ENCODE peak calls at places on chromosome 12, in seven cellular contexts. One of them, this sample, is unnamed.
A peak's percentile ranks its signal among the peaks of the same experiment; 100 is the strongest.

GRCh38 chr12:106645074-106645421 is 62.2 kb downstream of the RFX4 start:
- DNase-seq in H1: no peak
- DNase-seq in HepG2: peak; percentile 93
- DNase-seq in GM12878: no peak
- DNase-seq in K562: no peak
- DNase-seq in IMR-90: no peak
- DNase-seq in A549: no peak
- DNase-seq in this sample: no peak

GRCh38 chr12:4145990-4146859 is 127.3 kb upstream of the CCND2 start:
- DNase-seq in IMR-90: no peak
- DNase-seq in K562: no peak
- DNase-seq in H1: no peak
- DNase-seq in A549: no peak
- DNase-seq in HepG2: no peak
- DNase-seq in GM12878: peak; percentile 87
- DNase-seq in this sample: no peak

GRCh38 chr12:77401062-77401461 is 335.7 kb upstream of the E2F7 start:
- DNase-seq in IMR-90: no peak
- DNase-seq in GM12878: no peak
- DNase-seq in A549: no peak
- DNase-seq in HepG2: no peak
- DNase-seq in K562: no peak
- DNase-seq in H1: no peak
- DNase-seq in this sample: no peak

GRCh38 chr12:47112679-47113078 is 32.9 kb upstream of the AMIGO2 start:
- DNase-seq in K562: no peak
- DNase-seq in HepG2: no peak
- DNase-seq in H1: no peak
- DNase-seq in IMR-90: no peak
- DNase-seq in GM12878: no peak
- DNase-seq in A549: no peak
- DNase-seq in this sample: no peak

GRCh38 chr12:120833849-120834248 is 70.3 kb downstream of the SPPL3 start:
- DNase-seq in H1: no peak
- DNase-seq in K562: no peak
- DNase-seq in HepG2: no peak
- DNase-seq in GM12878: no peak
- DNase-seq in A549: no peak
- DNase-seq in IMR-90: peak; percentile 64
- DNase-seq in this sample: no peak

GRCh38 chr12:65886996-65887395 is 62.7 kb downstream of the HMGA2 start:
- DNase-seq in H1: no peak
- DNase-seq in IMR-90: peak; percentile 48
- DNase-seq in GM12878: no peak
- DNase-seq in HepG2: no peak
- DNase-seq in A549: no peak
- DNase-seq in K562: no peak
- DNase-seq in this sample: no peak

GRCh38 chr12:65016881-65017650 is 104.0 kb downstream of the WIF1 start:
- DNase-seq in IMR-90: no peak
- DNase-seq in H1: no peak
- DNase-seq in HepG2: no peak
- DNase-seq in K562: no peak
- DNase-seq in A549: no peak
- DNase-seq in GM12878: no peak
- DNase-seq in this sample: no peak

GRCh38 chr12:89448951-89449371 is 75.6 kb downstream of the GALNT4 start:
- DNase-seq in HepG2: no peak
- DNase-seq in K562: no peak
- DNase-seq in H1: no peak
- DNase-seq in IMR-90: peak; percentile 54
- DNase-seq in GM12878: no peak
- DNase-seq in A549: no peak
- DNase-seq in this sample: no peak

GRCh38 chr12:53677612-53678133 is 1.8 kb upstream of the ATP5MC2 start:
- DNase-seq in HepG2: no peak
- DNase-seq in GM12878: no peak
- DNase-seq in A549: no peak
- DNase-seq in H1: no peak
- DNase-seq in K562: no peak
- DNase-seq in IMR-90: no peak
- DNase-seq in this sample: no peak

GRCh38 chr12:53676715-53677611 is 1.1 kb upstream of the ATP5MC2 start:
- DNase-seq in GM12878: no peak
- DNase-seq in IMR-90: peak; percentile 32
- DNase-seq in A549: no peak
- DNase-seq in HepG2: no peak
- DNase-seq in H1: peak; percentile 63
- DNase-seq in K562: no peak
- DNase-seq in this sample: no peak

GRCh38 chr12:53675701-53676607 is at the start of gene ATP5MC2:
- DNase-seq in K562: peak; percentile 97
- DNase-seq in A549: peak; percentile 98
- DNase-seq in GM12878: peak; percentile 100
- DNase-seq in HepG2: peak; percentile 96
- DNase-seq in IMR-90: peak; percentile 99
- DNase-seq in H1: peak; percentile 96
- DNase-seq in this sample: peak; percentile 98

GRCh38 chr12:53670966-53671365 is 4.9 kb downstream of the ATP5MC2 start:
- DNase-seq in HepG2: no peak
- DNase-seq in GM12878: no peak
- DNase-seq in K562: no peak
- DNase-seq in IMR-90: no peak
- DNase-seq in A549: no peak
- DNase-seq in H1: no peak
- DNase-seq in this sample: no peak

DNA sequence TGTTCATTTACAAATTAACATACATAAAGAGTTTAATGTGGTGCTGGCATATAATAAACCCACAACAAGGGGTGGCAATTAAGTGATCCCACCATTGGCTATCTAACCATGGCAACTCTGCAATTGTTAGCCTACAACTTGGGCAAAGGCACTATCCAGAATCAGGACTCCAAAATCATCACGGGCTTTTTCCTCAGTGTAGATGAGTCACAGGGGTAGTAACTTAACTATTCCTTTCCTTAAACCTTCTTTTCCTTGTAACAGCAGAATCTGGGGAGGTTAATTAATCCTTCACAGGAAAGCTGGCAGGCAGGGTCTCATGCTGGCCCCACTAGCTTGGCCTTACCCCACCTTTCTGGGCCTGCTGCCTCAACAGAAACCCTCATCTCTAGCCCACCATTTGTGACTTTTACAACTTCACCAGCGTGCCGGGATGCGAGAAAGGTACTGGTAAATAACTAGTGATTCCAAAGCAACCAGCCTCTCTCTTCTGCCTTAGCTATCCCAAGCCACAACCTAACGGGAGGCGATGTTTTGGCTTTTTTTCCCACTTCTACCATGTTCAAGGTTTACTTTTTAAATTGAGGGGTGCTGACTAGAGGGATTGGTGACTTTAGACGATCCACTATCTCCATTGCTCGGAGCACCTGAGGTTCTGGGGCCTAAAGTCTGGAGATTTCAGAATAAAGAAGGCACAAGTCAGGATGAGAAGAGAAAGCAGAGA is 744 bp downstream of the ATP5MC2 start:
- DNase-seq in H1: no peak
- DNase-seq in GM12878: no peak
- DNase-seq in IMR-90: no peak
- DNase-seq in HepG2: no peak
- DNase-seq in A549: no peak
- DNase-seq in K562: peak; percentile 25
- DNase-seq in this sample: no peak
- H3K4me1 ChIP-seq in H1: peaks cover 6% of the 10 kb centered on the region
- H3K4me1 ChIP-seq in GM12878: peaks cover 7% of the 10 kb centered on the region
- H3K4me1 ChIP-seq in IMR-90: peaks cover 18% of the 10 kb centered on the region
- H3K4me1 ChIP-seq in HepG2: peaks cover 25% of the 10 kb centered on the region
- H3K4me1 ChIP-seq in A549: peaks cover 19% of the 10 kb centered on the region
- H3K4me1 ChIP-seq in K562: peaks cover 8% of the 10 kb centered on the region
- H3K4me1 ChIP-seq in this sample: peaks cover 8% of the 10 kb centered on the region

DNA sequence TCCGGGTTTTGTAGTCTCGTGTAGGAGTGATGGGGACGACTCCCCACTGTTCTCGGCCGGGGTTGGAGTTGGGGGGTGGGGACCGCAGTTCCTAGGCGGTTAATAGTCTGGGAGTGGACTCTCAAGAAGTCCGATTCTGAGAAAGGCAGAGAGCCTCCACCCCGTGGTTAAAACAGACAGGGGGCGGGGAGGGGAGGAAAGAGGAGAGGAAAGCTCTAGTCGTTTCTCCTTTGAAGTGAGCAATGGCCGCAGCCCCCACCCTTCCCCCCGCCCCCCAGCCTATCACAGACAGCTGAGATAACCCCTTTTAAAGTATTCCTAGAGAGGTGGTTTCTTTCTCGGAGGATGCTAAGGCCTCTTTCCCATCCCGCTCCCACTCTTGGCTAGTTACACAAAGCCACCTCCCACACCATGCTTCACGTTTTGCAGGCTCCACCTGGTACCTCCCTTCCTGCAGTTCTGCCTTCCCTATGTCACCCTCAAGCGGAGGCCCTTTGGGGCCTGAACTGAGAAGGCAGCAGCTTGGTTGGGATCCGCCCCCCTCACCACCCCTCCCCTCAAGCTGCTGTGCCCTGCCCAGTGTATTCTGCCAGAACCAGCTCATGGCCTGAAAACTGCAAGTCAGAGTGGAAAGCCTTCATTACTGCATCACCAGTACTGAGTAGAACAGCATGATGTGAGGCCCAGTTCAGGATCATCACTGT is 853 bp downstream of the USP5 start:
- DNase-seq in IMR-90: peak; percentile 79
- DNase-seq in K562: peak; percentile 62
- DNase-seq in HepG2: peak; percentile 35
- DNase-seq in H1: peak; percentile 66
- DNase-seq in GM12878: no peak
- DNase-seq in A549: peak; percentile 48
- DNase-seq in this sample: peak; percentile 65
- TF ChIP-seq USF2 in IMR-90: no peak
- TF ChIP-seq USF2 in K562: no peak
- TF ChIP-seq USF2 in HepG2: no peak
- TF ChIP-seq USF2 in H1: no peak
- TF ChIP-seq USF2 in GM12878: no peak
- TF ChIP-seq USF2 in A549: no peak
- TF ChIP-seq USF2 in this sample: no peak

DNA sequence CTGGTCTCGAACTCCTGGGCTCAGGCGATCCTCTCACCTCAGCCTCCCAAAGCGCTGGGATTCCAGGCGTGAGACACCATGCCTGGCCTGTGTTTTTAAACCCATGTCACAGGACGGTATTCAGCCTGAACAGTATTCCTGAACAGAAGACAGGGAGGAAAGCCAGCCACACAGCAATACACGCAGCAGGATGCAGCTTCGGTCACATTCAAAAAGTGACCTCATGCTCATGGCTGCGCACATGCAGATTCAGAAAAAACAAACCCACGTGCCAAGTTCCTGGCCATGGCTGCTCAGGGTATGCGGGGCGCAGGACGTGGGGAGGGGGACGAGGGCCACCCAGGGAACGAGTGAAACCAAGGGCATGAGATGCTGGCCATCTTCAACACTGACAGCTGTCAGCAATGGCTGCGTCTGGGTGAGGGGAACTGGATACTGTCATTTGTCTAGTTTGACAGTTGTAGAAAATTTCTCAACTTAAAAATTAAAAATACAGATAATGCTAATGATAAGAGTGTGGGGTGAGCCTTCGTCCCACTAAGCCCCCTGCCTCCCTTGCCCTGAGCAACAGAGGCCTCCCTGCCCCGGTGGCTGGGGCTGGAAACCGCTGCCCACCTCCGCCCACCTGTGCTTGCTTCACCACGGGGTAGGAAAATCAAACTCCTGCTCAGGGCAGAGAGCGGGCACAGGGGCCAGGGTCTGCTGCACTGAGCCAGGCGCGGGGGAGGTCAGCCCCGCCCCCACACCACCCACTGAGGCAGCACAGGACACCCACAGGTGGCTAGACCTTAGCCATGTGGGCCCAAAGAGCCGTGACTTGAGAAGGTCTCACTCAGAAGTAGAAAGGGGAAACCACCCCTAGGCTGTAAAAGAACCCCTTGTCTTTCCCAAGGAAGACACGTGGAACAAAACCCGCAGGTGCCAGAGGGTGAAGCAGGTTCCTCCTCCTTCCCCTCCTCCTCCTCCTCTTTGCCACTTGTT is 84.2 kb downstream of the SCARB1 start:
- DNase-seq in IMR-90: no peak
- DNase-seq in A549: no peak
- DNase-seq in K562: no peak
- DNase-seq in H1: no peak
- DNase-seq in GM12878: peak; percentile 61
- DNase-seq in HepG2: no peak
- DNase-seq in this sample: no peak
- H3K4me1 ChIP-seq in IMR-90: peaks cover 12% of the 10 kb centered on the region
- H3K4me1 ChIP-seq in A549: peaks cover 29% of the 10 kb centered on the region
- H3K4me1 ChIP-seq in K562: peaks cover 38% of the 10 kb centered on the region
- H3K4me1 ChIP-seq in H1: no peaks in the 10 kb centered on the region
- H3K4me1 ChIP-seq in GM12878: peaks cover 43% of the 10 kb centered on the region
- H3K4me1 ChIP-seq in HepG2: peaks cover 56% of the 10 kb centered on the region
- H3K4me1 ChIP-seq in this sample: no peaks in the 10 kb centered on the region

GRCh38 chr12:30795410-30795659 is 40.6 kb upstream of the CAPRIN2 start:
- DNase-seq in IMR-90: no peak
- DNase-seq in HepG2: no peak
- DNase-seq in A549: no peak
- DNase-seq in H1: peak; percentile 81
- DNase-seq in GM12878: no peak
- DNase-seq in K562: no peak
- DNase-seq in this sample: peak; percentile 30

GRCh38 chr12:30794020-30794419 is 39.3 kb upstream of the CAPRIN2 start:
- DNase-seq in GM12878: no peak
- DNase-seq in IMR-90: no peak
- DNase-seq in HepG2: no peak
- DNase-seq in H1: no peak
- DNase-seq in A549: no peak
- DNase-seq in K562: no peak
- DNase-seq in this sample: no peak

GRCh38 chr12:30796508-30796780 is 41.7 kb upstream of the CAPRIN2 start:
- DNase-seq in K562: peak; percentile 36
- DNase-seq in A549: peak; percentile 60
- DNase-seq in H1: no peak
- DNase-seq in IMR-90: peak; percentile 67
- DNase-seq in HepG2: no peak
- DNase-seq in GM12878: no peak
- DNase-seq in this sample: no peak

GRCh38 chr12:30795660-30796507 is 41.1 kb upstream of the CAPRIN2 start:
- DNase-seq in HepG2: peak; percentile 48
- DNase-seq in K562: peak; percentile 66
- DNase-seq in IMR-90: peak; percentile 80
- DNase-seq in GM12878: no peak
- DNase-seq in A549: peak; percentile 77
- DNase-seq in H1: peak; percentile 88
- DNase-seq in this sample: peak; percentile 88

DNA sequence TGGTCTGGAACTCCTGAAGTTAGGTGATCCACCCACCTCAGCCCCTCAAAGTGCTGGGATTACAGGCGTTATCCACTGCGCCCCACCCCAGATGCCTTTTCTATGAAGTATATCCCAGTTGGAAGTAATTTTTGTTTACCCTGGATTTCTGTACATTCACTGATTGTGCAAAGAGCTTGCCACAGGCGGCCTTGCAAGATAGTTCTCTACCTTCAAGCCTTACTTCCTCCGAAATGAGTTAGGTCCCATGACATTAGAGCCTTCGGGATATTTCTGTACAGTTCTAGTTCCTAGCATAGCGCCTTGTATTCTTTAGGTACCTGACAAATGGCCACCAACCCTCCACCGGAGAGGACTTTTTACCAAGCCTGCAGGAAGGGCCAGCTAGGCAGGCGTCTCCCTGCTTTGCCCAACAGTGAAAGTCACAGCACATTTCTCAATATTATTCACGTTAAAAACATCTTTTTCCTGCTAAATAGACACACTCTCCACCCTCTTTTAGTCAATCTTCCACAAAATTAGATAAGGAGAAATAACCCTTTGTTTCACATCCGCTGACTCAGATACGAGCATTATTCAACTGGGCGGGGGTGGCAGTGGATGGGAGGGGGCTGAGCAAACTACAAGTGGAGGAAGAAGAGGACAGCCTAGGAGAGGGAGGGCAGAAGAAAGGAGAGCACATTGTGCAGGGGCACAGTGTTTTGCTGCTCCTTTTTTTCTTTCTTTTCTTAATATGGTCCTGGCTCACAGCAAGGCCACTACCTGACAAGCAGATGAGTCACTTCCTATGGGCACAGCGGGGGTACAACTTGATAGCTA is 40.0 kb upstream of the CAPRIN2 start:
- DNase-seq in IMR-90: peak; percentile 85
- DNase-seq in H1: no peak
- DNase-seq in HepG2: peak; percentile 67
- DNase-seq in GM12878: no peak
- DNase-seq in A549: peak; percentile 86
- DNase-seq in K562: peak; percentile 43
- DNase-seq in this sample: no peak
- TF ChIP-seq USF2 in IMR-90: no peak
- TF ChIP-seq USF2 in H1: no peak
- TF ChIP-seq USF2 in HepG2: no peak
- TF ChIP-seq USF2 in GM12878: no peak
- TF ChIP-seq USF2 in A549: no peak
- TF ChIP-seq USF2 in K562: no peak
- TF ChIP-seq USF2 in this sample: no peak

This sample was measured in SK-N-SH.